ENCODE peak calls at places on chromosomes 6 and 20, in four cellular contexts. A is WTC11, T is K562, M is SK-N-SH. U is an unnamed sample.
A peak's percentile ranks its signal among the peaks of the same experiment; 100 is the strongest.

GRCh38 chr6:2718334-2719052 is 32.2 kb downstream of the MYLK4 start:
- DNase-seq in M (no peak), A (no peak), T (no peak), U (no peak)

GRCh38 chr6:108164537-108164814 is 1.3 kb upstream of the NR2E1 start:
- DNase-seq in A (no peak), T (no peak), M (no peak), U (no peak)

GRCh38 chr6:26388441-26388840 is 5.5 kb downstream of the BTN2A2 start:
- DNase-seq in T (no peak), A (no peak), M (no peak), U (no peak)

GRCh38 chr6:30752164-30752927 is 8.0 kb upstream of the IER3 start:
- DNase-seq in T (no peak), A (no peak), M (peak; percentile 64), U (no peak)

GRCh38 chr6:116381000-116381399 is 10.3 kb downstream of the DSE start:
- DNase-seq in A (no peak), M (no peak), T (no peak), U (no peak)

GRCh38 chr6:152651986-152652385 is 14.8 kb upstream of the SYNE1 start:
- DNase-seq in A (no peak), T (no peak), M (no peak), U (no peak)

GRCh38 chr20:51700809-51701285 is 67.3 kb downstream of the ATP9A start:
- DNase-seq in T (peak; percentile 48), A (peak; percentile 35), M (peak; percentile 59), U (peak; percentile 75)

GRCh38 chr6:143536461-143536865 is 24.9 kb upstream of the FUCA2 start:
- DNase-seq in M (no peak), A (peak; percentile 53), T (no peak), U (no peak)

GRCh38 chr20:59948828-59949720 is 8.9 kb downstream of the FAM217B start:
- DNase-seq in A (no peak), M (peak; percentile 44), T (peak; percentile 10), U (peak; percentile 63)

GRCh38 chr6:44004625-44005506 is 122.4 kb downstream of the MRPL14 start:
- DNase-seq in T (no peak), M (peak; percentile 71), A (no peak), U (no peak)

GRCh38 chr20:63057133-63058117 is 50.7 kb upstream of the BHLHE23 start:
- DNase-seq in M (no peak), T (no peak), A (no peak), U (no peak)

GRCh38 chr20:4130404-4131189 is 115.2 kb upstream of the RNF24 start:
- DNase-seq in T (peak; percentile 35), M (no peak), A (no peak), U (no peak)

GRCh38 chr6:166565084-166565651 is 21.3 kb downstream of the RAMACL start:
- DNase-seq in T (no peak), M (no peak), A (no peak), U (no peak)

GRCh38 chr6:167125950-167126349 is 3.1 kb downstream of the CCR6 start:
- DNase-seq in M (no peak), T (no peak), A (no peak), U (no peak)

GRCh38 chr6:44966449-44967091 is 361.6 kb upstream of the RUNX2 start:
- DNase-seq in T (peak; percentile 78), A (no peak), M (no peak), U (peak; percentile 24)

GRCh38 chr20:62831361-62831788 is 14.5 kb downstream of the COL9A3 start:
- DNase-seq in M (peak; percentile 22), T (no peak), A (no peak), U (no peak)

GRCh38 chr6:163708459-163708858 is 293.9 kb downstream of the QKI start:
- DNase-seq in T (no peak), A (no peak), M (no peak), U (no peak)

GRCh38 chr6:170405311-170405975 is 98.9 kb downstream of the FAM120B start:
- DNase-seq in M (no peak), T (no peak), A (no peak), U (no peak)

GRCh38 chr20:6533828-6534388 is 233.6 kb upstream of the BMP2 start:
- DNase-seq in T (no peak), M (no peak), A (no peak), U (no peak)

GRCh38 chr6:14765106-14765505 is 480.8 kb upstream of the JARID2 start:
- DNase-seq in T (no peak), M (no peak), A (no peak), U (no peak)

GRCh38 chr6:97963148-97963680 is 680.2 kb upstream of the MMS22L start:
- DNase-seq in T (no peak), M (no peak), A (no peak), U (no peak)

GRCh38 chr6:100194535-100194934 is 200.5 kb upstream of the MCHR2 start:
- DNase-seq in M (no peak), A (no peak), T (no peak), U (no peak)

GRCh38 chr20:59561614-59562277 is 42.6 kb upstream of the PHACTR3 start:
- DNase-seq in T (no peak), A (no peak), M (no peak), U (no peak)

GRCh38 chr6:2812695-2813094 is 29.0 kb downstream of the SERPINB1 start:
- DNase-seq in A (no peak), M (no peak), T (no peak), U (no peak)

GRCh38 chr6:79188885-79189505 is 45.5 kb downstream of the HMGN3 start:
- DNase-seq in A (no peak), M (no peak), T (no peak), U (no peak)

GRCh38 chr6:128757961-128758360 is 125.0 kb upstream of the LAMA2 start:
- DNase-seq in A (no peak), T (no peak), M (no peak), U (no peak)

GRCh38 chr6:128249429-128249828 is 271.0 kb downstream of the PTPRK start:
- DNase-seq in A (no peak), T (no peak), M (no peak), U (no peak)

GRCh38 chr6:118876814-118877213 is 17.1 kb upstream of the ASF1A start:
- DNase-seq in A (no peak), M (no peak), T (no peak), U (no peak)

GRCh38 chr6:98486052-98486451 is 348.3 kb upstream of the POU3F2 start:
- DNase-seq in A (no peak), M (peak; percentile 3), T (no peak), U (no peak)

GRCh38 chr6:156595481-156595880 is 181.7 kb upstream of the ARID1B start:
- DNase-seq in A (no peak), M (no peak), T (no peak), U (no peak)

GRCh38 chr6:143878272-143878760 is 14.0 kb downstream of the ZC2HC1B start:
- DNase-seq in A (no peak), M (no peak), T (no peak), U (peak; percentile 39)

GRCh38 chr6:97240222-97240621 is 42.8 kb downstream of the MMS22L start:
- DNase-seq in A (no peak), M (no peak), T (no peak), U (no peak)

GRCh38 chr20:1326031-1326930 is 2.7 kb downstream of the SDCBP2 start:
- DNase-seq in M (no peak), A (no peak), T (no peak), U (no peak)

GRCh38 chr6:166476061-166476591 is 93.4 kb upstream of the MPC1 start:
- DNase-seq in A (no peak), T (no peak), M (no peak), U (no peak)

GRCh38 chr6:81340946-81341345 is 411.5 kb downstream of the TENT5A start:
- DNase-seq in M (no peak), A (no peak), T (no peak), U (no peak)

GRCh38 chr6:119957195-119957594 is 607.6 kb upstream of the MAN1A1 start:
- DNase-seq in T (no peak), M (no peak), A (peak; percentile 33), U (no peak)

GRCh38 chr6:41132254-41132653 is 21.9 kb downstream of the TREML1 start:
- DNase-seq in T (no peak), M (no peak), A (no peak), U (no peak)

GRCh38 chr6:58198301-58198700 is 880.9 kb downstream of the PRIM2 start:
- DNase-seq in A (no peak), M (no peak), T (no peak), U (no peak)

GRCh38 chr6:136225496-136225895 is 24.6 kb downstream of the MTFR2 start:
- DNase-seq in T (no peak), M (no peak), A (no peak), U (no peak)
- TF ChIP-seq FOXJ3 in T (no peak), M (no peak), A (no peak), U (no peak)

GRCh38 chr6:146282837-146283236 is 254.0 kb downstream of the GRM1 start:
- DNase-seq in T (no peak), A (no peak), M (no peak), U (no peak)

GRCh38 chr6:146281963-146282362 is 253.1 kb downstream of the GRM1 start:
- DNase-seq in M (no peak), A (no peak), T (no peak), U (no peak)

DNA sequence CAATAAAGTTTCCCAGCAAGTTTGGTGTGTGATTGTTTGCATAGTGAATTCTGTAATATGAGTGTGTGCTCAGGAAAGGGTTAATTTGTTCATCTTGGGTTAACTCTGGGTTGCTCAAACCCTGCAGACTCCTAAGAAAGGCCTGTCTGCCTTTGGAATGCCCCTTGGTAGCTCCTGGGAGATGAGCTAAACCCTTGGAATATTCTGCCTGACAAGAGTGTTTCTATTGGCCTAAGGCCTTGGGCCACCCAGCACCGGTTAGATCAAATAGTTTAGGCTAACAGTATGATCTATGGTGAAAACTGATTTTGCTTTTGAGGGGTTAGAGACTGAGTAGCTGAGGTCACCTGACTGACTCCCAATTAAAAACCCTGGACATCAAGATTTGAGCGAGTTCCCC is 248.3 kb downstream of the GRM1 start:
- DNase-seq in T (no peak), A (no peak), M (no peak), U (no peak)
- TF ChIP-seq FOXJ3 in T (no peak), A (no peak), M (no peak), U (no peak)

GRCh38 chr6:85864453-85865401 is 222.0 kb upstream of the SYNCRIP start:
- DNase-seq in T (no peak), M (no peak), A (no peak), U (peak; percentile 38)
- TF ChIP-seq FOXJ3 in T (no peak), M (no peak), A (no peak), U (no peak)

GRCh38 chr6:1625352-1625773 is 15.6 kb downstream of the FOXC1 start:
- DNase-seq in A (no peak), M (no peak), T (no peak), U (no peak)
- TF ChIP-seq FOXJ3 in A (no peak), M (no peak), T (no peak), U (no peak)

DNA sequence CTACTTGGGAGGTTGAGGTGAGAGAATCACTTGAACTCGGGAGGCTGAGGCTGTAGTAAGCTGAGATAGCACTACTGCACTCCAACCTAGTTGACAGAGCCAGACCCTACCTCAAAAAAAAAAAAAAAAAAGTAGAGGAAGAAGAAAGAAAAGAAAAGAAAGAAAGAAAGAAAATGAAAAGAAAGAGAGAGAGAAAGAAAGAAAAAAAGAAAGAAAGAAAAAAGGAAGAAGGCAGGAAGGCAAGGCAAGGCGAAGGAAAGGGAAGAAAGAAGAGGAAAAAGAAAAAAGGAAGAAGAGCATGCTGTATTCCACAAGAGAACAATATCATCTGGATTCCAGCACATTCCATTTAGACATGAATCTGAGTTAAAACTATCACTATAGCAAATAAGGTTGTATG is 3.8 kb downstream of the GCM1 start:
- DNase-seq in A (no peak), M (no peak), T (no peak), U (no peak)
- TF ChIP-seq FOXJ3 in A (no peak), M (no peak), T (no peak), U (no peak)

U was measured in HepG2.